ENCODE peak calls at places on chromosome 21, in eight cellular contexts. R, V, G, E, H, K, T and I are unnamed samples.

GRCh38 chr21:16239659-16240265 is 510.0 kb downstream of the USP25 start:
- DNase-seq in R (no peak), V (peak), G (no peak), E (no peak), H (no peak), K (no peak), T (no peak), I (no peak)

GRCh38 chr21:21973806-21974205 is 975.6 kb downstream of the NCAM2 start:
- DNase-seq in R (no peak), V (peak), G (no peak), E (no peak), H (no peak), K (no peak), T (peak), I (no peak)

GRCh38 chr21:16976132-16976666 is 536.6 kb upstream of the CXADR start:
- DNase-seq in R (no peak), V (no peak), G (no peak), E (no peak), H (no peak), K (no peak), T (no peak), I (no peak)

GRCh38 chr21:37253991-37254390 is 13.1 kb downstream of the VPS26C start:
- DNase-seq in R (no peak), V (no peak), G (no peak), E (no peak), H (no peak), K (peak), T (no peak), I (no peak)

GRCh38 chr21:25170681-25171080 is 436.6 kb downstream of the MRPL39 start:
- DNase-seq in R (no peak), V (no peak), G (no peak), E (no peak), H (no peak), K (peak), T (no peak), I (no peak)

GRCh38 chr21:35603471-35603870 is 456.9 kb downstream of the SETD4 start:
- DNase-seq in R (no peak), V (no peak), G (no peak), E (no peak), H (no peak), K (no peak), T (peak), I (no peak)

GRCh38 chr21:32306021-32306780 is 7.5 kb downstream of the MRAP start:
- DNase-seq in R (no peak), V (peak), G (no peak), E (no peak), H (no peak), K (no peak), T (peak), I (no peak)

GRCh38 chr21:33237446-33237845 is 7.7 kb downstream of the IFNAR2 start:
- DNase-seq in R (no peak), V (no peak), G (no peak), E (no peak), H (no peak), K (no peak), T (no peak), I (no peak)

GRCh38 chr21:34881894-34882371 is 167.2 kb downstream of the RUNX1 start:
- DNase-seq in R (no peak), V (no peak), G (no peak), E (peak), H (peak), K (peak), T (no peak), I (no peak)

GRCh38 chr21:25369524-25370300 is 237.6 kb downstream of the MRPL39 start:
- DNase-seq in R (no peak), V (no peak), G (no peak), E (no peak), H (peak), K (peak), T (no peak), I (peak)

GRCh38 chr21:18951291-18952038 is 547.9 kb upstream of the TMPRSS15 start:
- DNase-seq in R (peak), V (peak), G (no peak), E (no peak), H (no peak), K (no peak), T (peak), I (no peak)

GRCh38 chr21:16196521-16197208 is 466.9 kb downstream of the USP25 start:
- DNase-seq in R (no peak), V (no peak), G (no peak), E (no peak), H (no peak), K (peak), T (no peak), I (no peak)

GRCh38 chr21:34544032-34544496 is 32.1 kb upstream of the KCNE1 start:
- DNase-seq in R (peak), V (peak), G (peak), E (no peak), H (no peak), K (peak), T (peak), I (no peak)

GRCh38 chr21:28240586-28240985 is 752.1 kb downstream of the LTN1 start:
- DNase-seq in R (no peak), V (no peak), G (no peak), E (no peak), H (no peak), K (no peak), T (no peak), I (no peak)

GRCh38 chr21:32940079-32941014 is 85.4 kb upstream of the OLIG2 start:
- DNase-seq in R (peak), V (peak), G (no peak), E (no peak), H (no peak), K (peak), T (peak), I (peak)

GRCh38 chr21:36211660-36212512 is 55.3 kb downstream of the DOP1B start:
- DNase-seq in R (no peak), V (no peak), G (no peak), E (peak), H (peak), K (peak), T (no peak), I (peak)

GRCh38 chr21:36122977-36123376 is 11.9 kb upstream of the CBR3 start:
- DNase-seq in R (no peak), V (no peak), G (no peak), E (no peak), H (no peak), K (no peak), T (no peak), I (no peak)

GRCh38 chr21:33566514-33566913 is 22.0 kb downstream of the DONSON start:
- DNase-seq in R (no peak), V (no peak), G (no peak), E (no peak), H (no peak), K (no peak), T (no peak), I (no peak)

GRCh38 chr21:33403128-33403785 is at the start of gene IFNGR2:
- DNase-seq in R (peak), V (peak), G (peak), E (no peak), H (no peak), K (peak), T (peak), I (no peak)

GRCh38 chr21:21860888-21861287 is 862.7 kb downstream of the NCAM2 start:
- DNase-seq in R (no peak), V (no peak), G (no peak), E (no peak), H (no peak), K (peak), T (no peak), I (no peak)

GRCh38 chr21:35649186-35649585 is 411.1 kb downstream of the SETD4 start:
- DNase-seq in R (no peak), V (no peak), G (no peak), E (no peak), H (no peak), K (peak), T (no peak), I (no peak)

GRCh38 chr21:40386301-40386911 is 460.6 kb downstream of the DSCAM start:
- DNase-seq in R (peak), V (peak), G (peak), E (no peak), H (no peak), K (no peak), T (peak), I (no peak)

GRCh38 chr21:35635261-35635660 is 425.1 kb downstream of the SETD4 start:
- DNase-seq in R (no peak), V (no peak), G (no peak), E (peak), H (peak), K (peak), T (no peak), I (peak)

GRCh38 chr21:20997308-20997632 is 939 bp upstream of the NCAM2 start:
- DNase-seq in R (no peak), V (peak), G (peak), E (no peak), H (no peak), K (no peak), T (peak), I (no peak)

GRCh38 chr21:33412832-33413519 is 9.8 kb downstream of the IFNGR2 start:
- DNase-seq in R (no peak), V (no peak), G (no peak), E (no peak), H (no peak), K (no peak), T (peak), I (no peak)

GRCh38 chr21:37594472-37594951 is 227.9 kb downstream of the DYRK1A start:
- DNase-seq in R (no peak), V (no peak), G (no peak), E (no peak), H (no peak), K (no peak), T (peak), I (no peak)

GRCh38 chr21:26794597-26795397 is 50.4 kb downstream of the ADAMTS1 start:
- DNase-seq in R (no peak), V (no peak), G (no peak), E (no peak), H (no peak), K (no peak), T (no peak), I (no peak)

GRCh38 chr21:32143222-32143939 is 135.5 kb downstream of the MIS18A start:
- DNase-seq in R (no peak), V (no peak), G (no peak), E (no peak), H (peak), K (peak), T (peak), I (peak)

GRCh38 chr21:35720065-35720810 is 340.1 kb downstream of the SETD4 start:
- DNase-seq in R (no peak), V (no peak), G (no peak), E (no peak), H (no peak), K (no peak), T (no peak), I (no peak)

GRCh38 chr21:21200103-21200938 is 202.1 kb downstream of the NCAM2 start:
- DNase-seq in R (no peak), V (no peak), G (no peak), E (peak), H (peak), K (peak), T (no peak), I (peak)

GRCh38 chr21:37079211-37079824 is 6.3 kb downstream of the TTC3 start:
- DNase-seq in R (peak), V (no peak), G (no peak), E (no peak), H (no peak), K (no peak), T (peak), I (no peak)

GRCh38 chr21:43306391-43306790 is 120.5 kb downstream of the SIK1 start:
- DNase-seq in R (no peak), V (no peak), G (peak), E (no peak), H (no peak), K (no peak), T (no peak), I (no peak)

GRCh38 chr21:31383770-31384169 is 39.7 kb upstream of the TIAM1 start:
- DNase-seq in R (no peak), V (no peak), G (no peak), E (no peak), H (no peak), K (no peak), T (no peak), I (no peak)

GRCh38 chr21:34282223-34282622 is 81.6 kb upstream of the KCNE2 start:
- DNase-seq in R (no peak), V (no peak), G (no peak), E (no peak), H (no peak), K (no peak), T (no peak), I (no peak)

GRCh38 chr21:28518620-28519019 is 474.1 kb downstream of the LTN1 start:
- DNase-seq in R (no peak), V (no peak), G (no peak), E (no peak), H (no peak), K (no peak), T (no peak), I (no peak)

GRCh38 chr21:26422138-26422537 is 150.9 kb downstream of the CYYR1 start:
- DNase-seq in R (no peak), V (no peak), G (no peak), E (no peak), H (no peak), K (no peak), T (no peak), I (no peak)

GRCh38 chr21:45857761-45858160 is 123.8 kb upstream of the COL6A1 start:
- DNase-seq in R (no peak), V (no peak), G (no peak), E (no peak), H (no peak), K (no peak), T (no peak), I (no peak)

GRCh38 chr21:45855248-45855801 is 126.2 kb upstream of the COL6A1 start:
- DNase-seq in R (no peak), V (no peak), G (no peak), E (no peak), H (no peak), K (no peak), T (no peak), I (no peak)

GRCh38 chr21:45856422-45856821 is 125.1 kb upstream of the COL6A1 start:
- DNase-seq in R (no peak), V (no peak), G (no peak), E (no peak), H (no peak), K (no peak), T (no peak), I (no peak)

GRCh38 chr21:45858180-45858579 is 123.4 kb upstream of the COL6A1 start:
- DNase-seq in R (no peak), V (no peak), G (no peak), E (no peak), H (no peak), K (no peak), T (no peak), I (no peak)

GRCh38 chr21:45856940-45857339 is 124.6 kb upstream of the COL6A1 start:
- DNase-seq in R (no peak), V (no peak), G (no peak), E (no peak), H (no peak), K (no peak), T (no peak), I (no peak)
- H3K4me3 ChIP-seq in R (no peak), V (no peak), G (no peak), E (no peak), H (no peak), K (no peak), T (no peak), I (no peak)

DNA sequence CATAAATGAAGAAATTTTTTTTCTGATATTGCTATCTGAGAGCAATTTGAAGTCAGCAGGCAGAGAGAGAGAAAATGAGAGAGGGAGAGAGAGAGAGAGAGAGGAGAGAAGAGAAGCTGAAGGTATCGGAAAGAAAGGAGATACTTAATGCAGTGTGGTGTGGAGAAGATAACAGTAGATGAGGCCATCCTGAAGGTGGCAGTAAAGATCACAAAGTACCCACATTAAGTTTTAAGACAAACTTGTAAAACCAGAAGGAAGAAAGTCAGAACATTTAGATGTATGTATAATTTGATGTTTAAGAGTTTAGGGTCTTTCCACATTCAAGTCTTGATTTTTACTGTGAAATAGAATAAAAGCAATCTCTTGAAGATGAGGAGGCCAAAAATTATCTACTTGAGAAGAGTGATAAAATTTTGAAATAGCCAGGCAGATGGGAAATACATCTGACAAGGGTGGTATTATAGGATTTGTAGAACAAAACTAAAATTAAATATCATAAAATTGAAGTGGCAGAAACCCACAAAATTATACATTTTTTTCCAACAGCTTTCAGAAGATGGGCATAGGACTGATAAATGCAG is 1753.4 kb downstream of the MRPL39 start:
- DNase-seq in R (peak), V (peak), G (no peak), E (no peak), H (no peak), K (no peak), T (peak), I (no peak)
- TF ChIP-seq CTCF in R (peak), V (peak), G (peak), E (peak), H (no peak), K (no peak), T (peak), I (no peak)

DNA sequence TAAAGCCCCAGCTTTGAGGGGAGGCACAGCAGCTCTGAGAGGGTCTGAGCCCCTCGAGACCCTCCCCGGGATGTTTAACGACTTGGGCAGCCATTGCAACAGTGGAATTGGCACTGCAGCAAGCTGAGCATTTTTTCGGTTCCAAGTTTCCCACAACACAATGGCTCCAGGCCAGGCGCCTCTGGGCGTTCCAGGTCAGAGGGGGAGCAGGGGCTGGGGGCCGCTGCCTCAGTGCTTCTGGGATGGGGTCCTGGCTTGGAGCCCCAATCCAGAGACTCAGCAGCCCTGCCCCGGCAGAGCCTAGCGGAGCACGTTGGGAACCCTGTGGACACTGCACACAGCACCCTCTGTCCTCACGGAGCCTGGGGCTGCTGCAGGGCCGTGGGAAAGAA is 50.0 kb downstream of the COL18A1 start:
- DNase-seq in R (no peak), V (no peak), G (peak), E (no peak), H (no peak), K (peak), T (no peak), I (no peak)
- H3K4me3 ChIP-seq in R (no peak), V (no peak), G (no peak), E (no peak), H (no peak), K (peak), T (no peak), I (peak)

GRCh38 chr21:42125571-42126544 is 54.7 kb downstream of the UMODL1 start:
- DNase-seq in R (peak), V (no peak), G (peak), E (no peak), H (no peak), K (peak), T (peak), I (no peak)
- TF ChIP-seq CTCF in R (peak), V (peak), G (peak), E (peak), H (peak), K (peak), T (peak), I (peak)

DNA sequence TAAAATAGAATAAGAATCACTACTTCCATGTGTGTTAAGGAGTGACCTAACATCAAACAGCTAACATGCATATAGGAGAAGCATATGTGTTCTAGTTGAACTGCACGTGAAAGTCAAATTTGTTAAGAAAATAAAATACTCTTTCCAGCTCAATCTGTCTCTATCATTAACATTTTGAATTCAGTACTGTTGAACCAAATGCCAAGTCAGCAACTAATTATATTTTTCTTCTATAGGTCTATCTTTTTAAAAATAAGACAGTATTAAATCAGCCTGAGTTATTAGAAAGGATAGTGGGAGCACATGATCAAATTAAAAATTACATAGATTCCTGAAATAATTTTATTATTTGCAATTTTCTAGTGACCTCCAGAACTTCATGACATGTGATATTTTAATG is 141.8 kb downstream of the NRIP1 start:
- DNase-seq in R (no peak), V (no peak), G (no peak), E (no peak), H (no peak), K (no peak), T (no peak), I (no peak)
- H3K4me3 ChIP-seq in R (no peak), V (no peak), G (no peak), E (no peak), H (no peak), K (no peak), T (no peak), I (no peak)

DNA sequence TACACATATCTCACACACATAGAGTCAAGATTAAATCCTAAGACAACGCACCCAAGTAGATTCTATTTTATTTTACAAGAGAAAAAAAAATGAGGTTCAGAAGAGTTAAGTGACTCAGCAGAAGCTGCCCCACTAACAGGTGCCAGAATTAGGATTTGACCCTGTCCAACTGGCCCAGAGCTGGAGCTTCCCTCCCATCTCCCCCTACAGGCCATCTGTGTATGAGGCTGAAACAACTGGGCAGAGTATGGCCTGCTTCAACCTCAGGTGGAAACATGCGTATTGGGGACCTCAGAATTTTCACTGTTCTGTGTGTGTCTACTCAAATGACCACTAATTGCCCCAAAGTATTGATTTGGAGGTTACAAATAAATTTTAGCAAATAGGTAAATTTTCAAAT is 29.9 kb downstream of the PSMG1 start:
- DNase-seq in R (peak), V (peak), G (no peak), E (no peak), H (no peak), K (no peak), T (peak), I (no peak)
- TF ChIP-seq CTCF in R (peak), V (peak), G (peak), E (peak), H (peak), K (peak), T (peak), I (peak)

GRCh38 chr21:29673096-29673610 is 266.6 kb downstream of the GRIK1 start:
- DNase-seq in R (no peak), V (no peak), G (no peak), E (no peak), H (no peak), K (no peak), T (no peak), I (no peak)

GRCh38 chr21:29671728-29672127 is 268.1 kb downstream of the GRIK1 start:
- DNase-seq in R (peak), V (no peak), G (no peak), E (no peak), H (no peak), K (no peak), T (peak), I (no peak)

GRCh38 chr21:29676395-29676794 is 263.4 kb downstream of the GRIK1 start:
- DNase-seq in R (no peak), V (no peak), G (no peak), E (no peak), H (no peak), K (no peak), T (peak), I (no peak)

GRCh38 chr21:29677326-29677725 is 262.5 kb downstream of the GRIK1 start:
- DNase-seq in R (peak), V (no peak), G (no peak), E (no peak), H (no peak), K (no peak), T (no peak), I (no peak)

DNA sequence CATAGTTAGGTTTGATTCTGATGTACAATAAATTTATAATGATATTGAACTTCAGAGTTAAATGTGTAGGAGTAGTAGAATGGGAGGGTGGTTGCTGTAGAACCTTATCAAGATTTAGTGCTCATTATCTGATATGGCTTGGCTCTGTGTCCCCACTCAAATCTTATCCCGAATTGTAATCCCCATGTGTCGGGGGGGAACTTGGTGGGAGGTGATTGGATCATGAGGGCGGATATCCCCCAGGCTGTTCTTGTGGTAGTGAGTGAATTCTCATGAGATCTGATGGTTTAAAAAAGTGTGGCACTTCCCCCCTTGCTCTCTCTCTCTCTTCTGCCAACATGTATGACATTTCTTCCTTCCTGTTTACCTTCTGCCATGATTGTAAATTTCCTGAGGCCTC is 265.5 kb downstream of the GRIK1 start:
- DNase-seq in R (no peak), V (no peak), G (no peak), E (no peak), H (no peak), K (no peak), T (no peak), I (no peak)
- H3K4me3 ChIP-seq in R (no peak), V (no peak), G (no peak), E (no peak), H (no peak), K (no peak), T (no peak), I (no peak)